ENCODE peak calls at places on chromosome 22, in five cellular contexts. W is stomach, K is B cell, D is HCT116, Z is lower lobe of right lung. Q is an unnamed sample.
A peak's percentile ranks its signal among the peaks of the same experiment; 100 is the strongest.

GRCh38 chr22:31082606-31083376 is 1.7 kb downstream of the SMTN start:
- DNase-seq in K (peak; percentile 48), D (peak; percentile 69), Z (no peak), W (peak; percentile 69), Q (no peak)

GRCh38 chr22:41833369-41834004 is 582 bp downstream of the SREBF2 start:
- DNase-seq in D (no peak), W (peak; percentile 48), Z (peak; percentile 69), K (peak; percentile 72), Q (peak; percentile 58)

GRCh38 chr22:34946339-34946985 is 119.5 kb upstream of the ISX start:
- DNase-seq in Z (no peak), D (no peak), K (no peak), W (no peak), Q (no peak)

GRCh38 chr22:19378362-19378711 is 53.2 kb downstream of the HIRA start:
- DNase-seq in K (no peak), D (no peak), Z (no peak), W (no peak), Q (no peak)

GRCh38 chr22:25970996-25971811 is 198.1 kb upstream of the SEZ6L start:
- DNase-seq in K (no peak), Z (no peak), W (no peak), D (no peak), Q (no peak)

GRCh38 chr22:16601437-16602223 is 9.0 kb upstream of the CCT8L2 start:
- DNase-seq in W (no peak), Z (peak; percentile 53), D (no peak), K (peak; percentile 25), Q (no peak)

GRCh38 chr22:44289429-44290171 is 23.2 kb downstream of the SHISAL1 start:
- DNase-seq in Z (no peak), K (no peak), W (no peak), D (no peak), Q (no peak)

GRCh38 chr22:50715776-50716175 is 22.2 kb upstream of the ACR start:
- DNase-seq in Z (no peak), D (no peak), W (no peak), K (no peak), Q (no peak)

GRCh38 chr22:49994361-49995058 is 18.1 kb downstream of the IL17REL start:
- DNase-seq in Z (peak; percentile 42), K (peak; percentile 7), D (no peak), W (peak; percentile 24), Q (no peak)

GRCh38 chr22:19121631-19122142 is 525 bp downstream of the DGCR2 start:
- DNase-seq in W (peak; percentile 65), Z (peak; percentile 76), K (no peak), D (no peak), Q (peak; percentile 63)

GRCh38 chr22:42432020-42432596 is at the start of gene NFAM1:
- DNase-seq in W (peak; percentile 44), K (peak; percentile 37), Z (peak; percentile 86), D (no peak), Q (no peak)

GRCh38 chr22:20324139-20324516 is 4.3 kb upstream of the DGCR6L start:
- DNase-seq in Z (no peak), K (no peak), D (no peak), W (peak; percentile 21), Q (no peak)

GRCh38 chr22:30325724-30326703 is 727 bp downstream of the TBC1D10A start:
- DNase-seq in K (no peak), D (no peak), W (peak; percentile 53), Z (no peak), Q (peak; percentile 50)

GRCh38 chr22:19586922-19587684 is 62.9 kb upstream of the CLDN5 start:
- DNase-seq in Z (no peak), K (no peak), W (no peak), D (no peak), Q (no peak)

GRCh38 chr22:50148991-50149721 is 21.4 kb upstream of the PANX2 start:
- DNase-seq in K (peak; percentile 90), D (peak; percentile 61), Z (peak; percentile 79), W (peak; percentile 78), Q (peak; percentile 90)

GRCh38 chr22:32338757-32339156 is 18.9 kb upstream of the RFPL3 start:
- DNase-seq in W (no peak), D (no peak), Z (no peak), K (no peak), Q (no peak)

GRCh38 chr22:48797731-48798130 is 1029.9 kb downstream of the BRD1 start:
- DNase-seq in K (no peak), D (no peak), Z (no peak), W (no peak), Q (no peak)
- TF ChIP-seq CTCF in K (no peak), D (no peak), Z (no peak), W (no peak), Q (no peak)

DNA sequence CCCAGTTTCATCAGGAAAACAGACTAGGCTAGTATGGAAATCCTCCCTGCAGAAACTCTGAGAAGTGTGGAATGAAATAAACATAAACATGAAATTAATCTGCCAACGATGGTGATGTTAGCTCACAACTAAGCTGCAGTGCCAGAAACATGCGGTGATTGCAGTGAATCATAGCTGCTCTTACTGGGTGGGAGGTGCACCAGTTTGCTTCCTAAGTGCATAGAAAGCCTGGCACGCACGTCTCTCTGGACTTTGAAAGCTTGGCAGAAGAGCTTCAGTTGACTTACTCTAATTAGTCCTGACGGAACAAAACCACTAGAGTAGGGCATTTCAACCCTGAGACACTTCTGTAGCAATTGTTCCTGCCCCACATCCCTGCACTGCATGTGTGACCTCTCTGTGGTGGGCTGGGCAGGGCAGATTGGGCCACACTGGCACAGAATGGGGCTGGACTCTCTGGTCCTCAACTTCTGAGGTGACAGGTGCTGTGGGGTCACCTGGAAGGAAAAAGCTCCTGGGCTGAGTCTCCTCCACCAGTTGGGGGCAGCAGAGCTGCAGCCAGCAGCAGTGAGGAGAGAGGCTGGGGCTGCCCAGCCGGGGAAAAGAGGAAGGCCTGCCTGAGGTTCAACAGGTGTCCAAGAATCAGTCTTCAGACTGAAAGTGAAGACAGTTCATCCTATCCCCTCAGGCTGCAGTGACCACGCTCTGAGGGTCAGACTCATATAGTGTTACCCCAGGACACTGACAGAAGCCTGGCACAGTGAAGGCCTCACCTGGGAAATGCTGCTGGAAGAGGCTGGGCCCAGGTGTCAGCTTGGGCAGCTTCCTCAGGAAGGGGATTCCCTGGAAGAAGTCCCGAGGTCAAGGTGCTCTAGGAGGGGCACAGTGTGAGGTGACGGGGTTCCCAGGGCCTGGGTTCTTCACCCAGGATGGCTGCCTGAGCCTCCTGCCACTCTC is 40.5 kb downstream of the GGTLC2 start:
- DNase-seq in K (peak; percentile 79), D (no peak), Z (no peak), W (no peak), Q (peak; percentile 54)
- TF ChIP-seq CTCF in K (peak; percentile 74), D (peak; percentile 32), Z (peak; percentile 42), W (peak; percentile 39), Q (peak; percentile 47)

DNA sequence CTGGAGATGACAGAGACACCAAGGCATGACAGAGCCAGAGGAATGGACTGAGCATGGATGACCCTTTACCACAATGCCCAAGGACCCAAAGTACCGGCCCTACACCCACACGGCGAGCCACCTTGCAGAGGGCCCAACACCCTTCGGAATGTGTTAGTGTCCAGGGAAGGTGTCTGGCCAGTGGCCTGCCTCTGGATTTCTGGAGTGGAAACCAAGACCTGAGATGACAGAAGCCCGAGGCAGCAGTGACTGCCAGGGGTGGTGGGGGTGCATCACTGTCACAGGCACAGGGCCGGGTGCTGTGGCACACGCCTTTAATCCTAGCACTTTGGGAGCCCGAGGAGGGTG is 28.7 kb downstream of the PDGFB start:
- DNase-seq in W (no peak), D (no peak), K (no peak), Z (peak; percentile 34), Q (no peak)
- TF ChIP-seq CTCF in W (no peak), D (no peak), K (no peak), Z (no peak), Q (no peak)

GRCh38 chr22:36942561-36942960 is 29.1 kb downstream of the CSF2RB start:
- DNase-seq in W (no peak), D (no peak), K (no peak), Z (no peak), Q (no peak)

GRCh38 chr22:36948273-36949055 is 35.0 kb downstream of the CSF2RB start:
- DNase-seq in Z (no peak), K (no peak), D (no peak), W (no peak), Q (no peak)

GRCh38 chr22:36950797-36951590 is 37.6 kb downstream of the CSF2RB start:
- DNase-seq in K (no peak), D (no peak), W (no peak), Z (no peak), Q (no peak)

GRCh38 chr22:36951746-36952145 is 38.3 kb downstream of the CSF2RB start:
- DNase-seq in Z (no peak), K (no peak), W (no peak), D (no peak), Q (no peak)

GRCh38 chr22:36946436-36947158 is 33.2 kb downstream of the CSF2RB start:
- DNase-seq in K (no peak), D (no peak), Z (no peak), W (no peak), Q (peak; percentile 41)
- TF ChIP-seq CTCF in K (no peak), D (no peak), Z (no peak), W (no peak), Q (peak; percentile 12)

GRCh38 chr22:46128606-46129005 is 21.7 kb upstream of the PPARA start:
- DNase-seq in D (no peak), K (no peak), W (no peak), Z (no peak), Q (no peak)

GRCh38 chr22:46133588-46133855 is 16.8 kb upstream of the PPARA start:
- DNase-seq in D (no peak), K (no peak), W (no peak), Z (no peak), Q (no peak)

GRCh38 chr22:46129390-46130041 is 20.8 kb upstream of the PPARA start:
- DNase-seq in D (no peak), K (peak; percentile 75), Z (peak; percentile 83), W (no peak), Q (peak; percentile 65)

GRCh38 chr22:46132830-46133587 is 17.3 kb upstream of the PPARA start:
- DNase-seq in Z (no peak), W (no peak), K (no peak), D (no peak), Q (no peak)

GRCh38 chr22:46131151-46131587 is 19.2 kb upstream of the PPARA start:
- DNase-seq in Z (no peak), K (peak; percentile 15), W (no peak), D (no peak), Q (no peak)
- TF ChIP-seq CTCF in Z (peak; percentile 19), K (no peak), W (no peak), D (peak; percentile 59), Q (no peak)

GRCh38 chr22:48895341-48895740 is 932.3 kb downstream of the BRD1 start:
- DNase-seq in D (no peak), Z (no peak), K (no peak), W (no peak), Q (no peak)

GRCh38 chr22:48892571-48893287 is 934.9 kb downstream of the BRD1 start:
- DNase-seq in Z (no peak), D (no peak), W (no peak), K (no peak), Q (no peak)

GRCh38 chr22:48893288-48894063 is 934.2 kb downstream of the BRD1 start:
- DNase-seq in K (no peak), Z (no peak), W (no peak), D (no peak), Q (no peak)

GRCh38 chr22:48894804-48895250 is 932.8 kb downstream of the BRD1 start:
- DNase-seq in W (peak; percentile 22), Z (no peak), D (no peak), K (no peak), Q (no peak)

GRCh38 chr22:48894064-48894671 is 933.5 kb downstream of the BRD1 start:
- DNase-seq in D (no peak), K (no peak), W (peak; percentile 21), Z (no peak), Q (no peak)
- TF ChIP-seq CTCF in D (no peak), K (no peak), W (no peak), Z (no peak), Q (no peak)